ENCODE peak calls at places on chromosomes 13 and 19, in five cellular contexts. H is prostate gland, Z is mucosa of descending colon, S is right lobe of liver, P is GM23338. O is an unnamed sample.

GRCh38 chr19:49224856-49225255 is 67.3 kb downstream of the TRPM4 start:
- DNase-seq in P (peak; percentile 91), Z (peak; percentile 82), H (peak; percentile 36), S (peak; percentile 61), O (peak; percentile 76)

GRCh38 chr13:36339600-36340155 is 6.5 kb downstream of the SPART start:
- DNase-seq in P (no peak), S (no peak), H (no peak), Z (no peak), O (no peak)

GRCh38 chr19:2225415-2226050 is 10.6 kb downstream of the PLEKHJ1 start:
- DNase-seq in S (no peak), Z (no peak), P (no peak), H (no peak), O (no peak)

GRCh38 chr19:2048959-2049740 is 1.9 kb downstream of the MKNK2 start:
- DNase-seq in H (no peak), Z (peak; percentile 48), S (no peak), P (no peak), O (no peak)

GRCh38 chr13:113350938-113351335 is 13.0 kb downstream of the GRTP1 start:
- DNase-seq in H (no peak), P (no peak), S (no peak), Z (no peak), O (no peak)

GRCh38 chr19:43560687-43561086 is 14.6 kb downstream of the XRCC1 start:
- DNase-seq in S (no peak), P (peak; percentile 40), Z (no peak), H (no peak), O (peak; percentile 39)

GRCh38 chr19:7159105-7159933 is 89.8 kb downstream of the ZNF557 start:
- DNase-seq in P (no peak), Z (no peak), S (peak; percentile 26), H (no peak), O (no peak)

GRCh38 chr13:51148223-51148951 is 37.3 kb upstream of the C13orf42 start:
- DNase-seq in H (no peak), S (no peak), Z (no peak), P (peak; percentile 78), O (peak; percentile 24)

GRCh38 chr13:30364876-30365275 is 57.4 kb upstream of the UBE2L5 start:
- DNase-seq in S (no peak), H (no peak), Z (no peak), P (peak; percentile 35), O (no peak)

GRCh38 chr13:41588899-41589298 is 131.5 kb downstream of the RGCC start:
- DNase-seq in P (peak; percentile 21), H (no peak), S (no peak), Z (no peak), O (no peak)

GRCh38 chr13:41590122-41590521 is 132.8 kb downstream of the RGCC start:
- DNase-seq in Z (no peak), P (no peak), S (no peak), H (no peak), O (no peak)

GRCh38 chr13:41590643-41591042 is 133.3 kb downstream of the RGCC start:
- DNase-seq in P (no peak), Z (no peak), S (no peak), H (no peak), O (no peak)

GRCh38 chr13:41589434-41589833 is 132.1 kb downstream of the RGCC start:
- DNase-seq in P (no peak), H (no peak), S (no peak), Z (no peak), O (no peak)

GRCh38 chr13:41587490-41587889 is 130.1 kb downstream of the RGCC start:
- DNase-seq in S (no peak), H (no peak), P (peak; percentile 64), Z (no peak), O (no peak)
- TF ChIP-seq CTCF in S (no peak), H (no peak), P (peak; percentile 47), Z (no peak), O (peak; percentile 18)

GRCh38 chr13:44904982-44905381 is 84.3 kb downstream of the NUFIP1 start:
- DNase-seq in P (no peak), S (no peak), H (peak; percentile 50), Z (peak; percentile 42), O (no peak)

GRCh38 chr13:44906230-44906629 is 83.0 kb downstream of the NUFIP1 start:
- DNase-seq in P (no peak), H (no peak), S (no peak), Z (no peak), O (no peak)

GRCh38 chr13:44899967-44900366 is 89.3 kb downstream of the NUFIP1 start:
- DNase-seq in P (no peak), S (no peak), H (no peak), Z (no peak), O (no peak)

GRCh38 chr13:44903596-44903995 is 85.7 kb downstream of the NUFIP1 start:
- DNase-seq in P (no peak), S (no peak), H (no peak), Z (peak; percentile 68), O (no peak)

GRCh38 chr13:44902793-44903192 is 86.5 kb downstream of the NUFIP1 start:
- DNase-seq in H (no peak), P (no peak), S (no peak), Z (no peak), O (no peak)
- TF ChIP-seq CTCF in H (no peak), P (no peak), S (no peak), Z (no peak), O (no peak)

DNA sequence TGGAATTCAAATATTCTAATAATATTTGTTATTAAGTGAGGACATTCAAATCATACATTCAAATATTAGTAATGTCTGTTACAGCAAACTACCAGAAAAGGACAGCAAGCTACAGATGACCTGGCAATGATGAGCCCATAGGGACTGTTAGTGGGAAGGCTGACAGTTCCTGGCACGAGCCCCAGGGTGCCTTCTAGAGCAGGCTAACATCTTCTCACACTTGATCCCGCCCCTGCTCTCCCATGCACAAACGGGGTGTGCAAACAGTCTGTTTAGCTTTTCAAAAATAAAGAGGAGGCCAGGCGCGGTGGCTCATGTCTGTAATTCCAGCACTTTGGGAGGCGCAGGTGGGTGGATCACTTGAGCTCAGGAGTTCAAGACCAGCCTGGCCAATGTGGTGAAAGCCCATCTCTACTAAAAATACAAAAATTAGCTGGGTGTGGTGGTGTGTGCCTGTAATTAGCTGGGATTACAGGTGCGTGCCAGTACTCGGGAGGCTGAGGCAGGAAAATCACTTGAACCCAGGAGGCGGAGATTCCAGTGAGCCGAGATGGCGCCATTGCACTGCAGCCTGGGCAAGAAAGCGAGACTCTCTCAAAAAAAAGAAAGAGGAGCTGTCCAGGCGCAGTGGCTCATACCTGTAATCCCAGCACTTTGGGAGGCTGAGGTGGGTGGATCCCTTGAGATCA is 9.6 kb upstream of the GARRE1 start:
- DNase-seq in Z (no peak), S (no peak), P (no peak), H (no peak), O (no peak)
- TF ChIP-seq CTCF in Z (no peak), S (no peak), P (no peak), H (no peak), O (no peak)

GRCh38 chr19:53883741-53884140 is 1.7 kb downstream of the PRKCG start:
- DNase-seq in Z (no peak), H (no peak), S (no peak), P (peak; percentile 41), O (no peak)

GRCh38 chr19:53883231-53883661 is 1.2 kb downstream of the PRKCG start:
- DNase-seq in Z (peak; percentile 31), P (peak; percentile 67), S (no peak), H (no peak), O (peak; percentile 62)

GRCh38 chr19:53880716-53881481 is 1.1 kb upstream of the PRKCG start:
- DNase-seq in Z (peak; percentile 1), H (no peak), P (peak; percentile 71), S (no peak), O (no peak)

GRCh38 chr19:53882391-53883050 is 524 bp downstream of the PRKCG start:
- DNase-seq in Z (peak; percentile 28), S (no peak), P (peak; percentile 42), H (no peak), O (peak; percentile 25)

DNA sequence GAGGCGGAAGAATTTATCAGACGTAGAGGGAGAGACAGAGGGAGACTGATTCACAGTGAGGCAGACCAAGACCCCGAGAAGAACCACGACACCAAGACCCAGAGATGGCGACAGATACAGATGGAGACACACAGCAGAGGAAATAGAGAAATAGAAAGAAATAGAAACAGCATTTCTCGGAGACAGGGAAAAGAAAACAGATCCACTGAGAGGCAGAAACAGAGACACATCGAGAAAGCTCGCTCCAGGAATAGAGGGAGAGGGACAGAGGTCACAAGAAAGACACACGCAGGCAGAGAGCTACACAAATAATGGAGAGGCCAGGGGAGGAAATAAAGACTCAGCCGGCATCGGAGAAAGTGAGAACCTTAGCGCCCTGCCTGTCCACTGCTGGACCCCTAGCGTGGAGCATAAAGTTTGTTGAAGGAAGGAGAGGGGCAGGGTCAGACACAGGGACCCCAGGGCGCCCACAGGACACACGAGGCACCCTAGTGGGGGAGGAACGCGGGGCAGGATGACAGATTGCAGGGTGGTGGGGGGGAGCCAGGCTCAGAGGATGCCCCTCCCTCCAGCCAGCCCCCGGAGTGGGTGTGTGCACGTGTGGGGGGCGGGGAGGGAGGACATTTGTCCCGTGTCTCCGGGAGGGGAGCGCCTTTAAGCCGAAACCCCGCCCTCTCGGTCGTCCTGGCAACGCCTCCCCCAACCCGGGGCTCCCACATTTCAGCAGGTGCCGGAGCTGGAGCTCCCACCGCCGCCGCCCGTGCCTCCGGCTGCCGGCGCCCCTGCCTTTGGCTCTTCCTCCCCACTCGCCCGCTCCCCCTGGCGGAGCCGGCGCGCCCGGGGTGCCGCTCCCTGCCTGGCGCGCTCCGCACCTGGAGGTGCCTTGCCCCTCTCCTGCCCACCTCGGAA is at the start of gene PRKCG:
- DNase-seq in H (no peak), P (peak; percentile 90), Z (peak; percentile 76), S (no peak), O (peak; percentile 81)
- TF ChIP-seq CTCF in H (peak; percentile 60), P (peak; percentile 35), Z (peak; percentile 46), S (peak; percentile 46), O (peak; percentile 50)

DNA sequence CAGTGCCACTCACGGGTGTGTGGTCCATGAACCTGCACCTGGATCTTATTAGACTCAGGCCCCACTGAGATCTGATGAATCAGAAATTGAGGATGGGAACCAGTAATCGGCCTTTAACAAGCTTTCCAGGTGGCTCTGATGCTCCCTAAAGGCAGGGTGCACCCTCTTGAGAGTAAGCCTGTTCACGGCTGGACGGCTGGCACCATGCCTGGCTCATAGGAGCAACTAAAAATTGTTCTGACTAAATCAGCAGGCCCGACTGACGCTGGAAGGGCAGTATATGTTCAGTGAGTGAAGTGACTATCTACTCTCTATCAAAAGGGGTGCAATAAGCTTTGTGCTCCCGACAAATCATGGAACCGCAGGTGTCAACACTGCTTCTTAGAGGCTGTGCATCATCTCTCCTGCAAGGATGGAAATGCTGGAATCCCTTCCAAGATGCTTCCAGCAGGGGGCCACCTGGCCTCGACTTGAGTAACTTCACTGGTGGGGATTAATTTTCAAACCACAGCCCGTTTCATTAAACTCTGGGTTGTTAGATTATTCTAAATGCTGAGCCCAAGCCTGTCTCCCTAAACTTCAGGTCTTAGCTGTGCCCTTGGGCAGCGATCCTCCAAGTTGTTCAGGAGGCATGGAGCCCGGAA is 28.4 kb downstream of the TMTC4 start:
- DNase-seq in S (no peak), Z (no peak), P (peak; percentile 76), H (no peak), O (peak; percentile 61)
- TF ChIP-seq CTCF in S (peak; percentile 37), Z (no peak), P (peak; percentile 64), H (peak; percentile 23), O (peak; percentile 69)

DNA sequence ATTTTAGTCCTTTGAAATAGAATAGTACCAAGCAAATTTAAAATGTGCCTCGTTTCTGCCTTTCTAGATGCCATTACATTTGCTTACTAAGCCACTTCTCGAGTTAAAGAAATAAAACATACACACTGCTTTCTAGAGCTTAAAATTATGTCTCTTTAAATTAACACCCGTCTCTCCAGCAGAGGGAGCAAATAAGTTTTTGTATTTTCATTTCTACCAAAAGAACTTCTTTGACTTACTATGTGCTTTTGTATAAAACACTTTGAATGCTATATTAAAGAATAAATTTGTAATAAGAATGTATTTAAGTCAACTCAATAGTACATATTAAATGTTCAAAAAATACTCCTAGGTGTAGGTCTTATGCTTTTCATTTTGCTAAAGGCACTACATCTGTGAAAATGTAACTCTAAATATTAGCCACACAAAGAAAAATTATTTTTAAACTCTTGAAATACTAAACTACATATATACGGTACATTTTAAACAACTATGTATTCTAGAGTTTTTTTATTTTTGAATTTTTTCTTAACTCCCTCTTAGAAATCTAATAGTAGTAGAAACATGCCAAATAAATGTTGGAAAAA is 269.3 kb upstream of the MIR17HG start:
- DNase-seq in H (no peak), Z (no peak), S (no peak), P (peak; percentile 45), O (no peak)
- TF ChIP-seq CTCF in H (peak; percentile 12), Z (no peak), S (peak; percentile 33), P (peak; percentile 73), O (peak; percentile 78)

O was measured in glutamatergic neuron.